ENCODE peak calls at places on chromosomes 3 and 15, in nine cellular contexts. R is globus pallidus; W is hypothalamus; L is fibroblast of the conjunctiva; J is brain microvascular endothelial cell; M is stimulated activated CD4-positive, alpha-beta T cell treated with anti-CD3 and anti-CD28 coated beads, Interleukin-15, amount 100 ng/mL, for 24 hours; E is nephron progenitor cell; F is activated T-helper 2 cell treated with anti-CD3 and anti-CD28 coated beads, Interferon-gamma antibody, Interleukin-2, Interleukin-4, amounts not matched to agents 10 μg/mL and 5 μg/mL and 100 μg/mL, durations not matched to agents 14 hours and 24 hours and 36 hours; H is NCI-H226. C is an unnamed sample.

GRCh38 chr15:20652914-20653313 is 111.3 kb upstream of the GOLGA6L6 start:
- DNase-seq in M (no peak), H (no peak), E (no peak), L (no peak), R (no peak), F (no peak), J (no peak), W (no peak), C (no peak)

GRCh38 chr3:131361464-131362421 is 19.8 kb upstream of the NUDT16 start:
- DNase-seq in J (no peak), H (peak; percentile 97), M (peak; percentile 36), F (no peak), L (peak; percentile 35), W (peak; percentile 24), E (peak; percentile 67), R (peak; percentile 20), C (peak; percentile 89)

GRCh38 chr3:74532446-74532845 is 82.0 kb downstream of the CNTN3 start:
- DNase-seq in R (no peak), W (no peak), L (peak; percentile 65), E (no peak), F (no peak), J (peak; percentile 49), M (no peak), H (no peak), C (no peak)

GRCh38 chr3:147705626-147706025 is 296.5 kb downstream of the ZIC1 start:
- DNase-seq in L (no peak), H (no peak), M (no peak), J (no peak), F (no peak), W (no peak), E (no peak), R (peak; percentile 37), C (peak; percentile 72)

GRCh38 chr3:177385831-177386301 is 188.6 kb upstream of the TBL1XR1 start:
- DNase-seq in L (peak; percentile 14), M (no peak), F (no peak), J (peak; percentile 20), R (no peak), W (no peak), E (no peak), H (peak; percentile 44), C (no peak)

GRCh38 chr15:32659340-32659831 is 17.9 kb downstream of the SCG5 start:
- DNase-seq in J (peak; percentile 62), E (peak; percentile 24), M (no peak), H (no peak), W (no peak), R (no peak), L (no peak), F (no peak), C (no peak)

GRCh38 chr3:188052229-188052965 is 101.6 kb upstream of the LPP start:
- DNase-seq in R (peak; percentile 100), E (peak; percentile 62), H (no peak), F (no peak), J (peak; percentile 39), L (peak; percentile 38), M (no peak), W (peak; percentile 76), C (peak; percentile 68)

GRCh38 chr15:70079831-70080230 is 17.9 kb downstream of the TLE3 start:
- DNase-seq in E (no peak), H (no peak), W (no peak), R (no peak), L (no peak), M (no peak), J (no peak), F (no peak), C (no peak)

GRCh38 chr3:150309557-150309956 is 98.5 kb upstream of the TSC22D2 start:
- DNase-seq in W (no peak), F (no peak), L (no peak), E (no peak), J (peak; percentile 54), R (no peak), H (peak; percentile 80), M (no peak), C (no peak)

GRCh38 chr15:51089041-51089440 is 5.7 kb downstream of the TNFAIP8L3 start:
- DNase-seq in W (no peak), L (no peak), R (no peak), H (no peak), E (no peak), J (no peak), M (no peak), F (no peak), C (no peak)

GRCh38 chr3:10280571-10280970 is 12.2 kb downstream of the GHRL start:
- DNase-seq in F (no peak), M (no peak), L (no peak), W (no peak), R (no peak), J (no peak), H (no peak), E (no peak), C (no peak)

GRCh38 chr3:175346573-175347356 is 487.6 kb downstream of the NAALADL2 start:
- DNase-seq in E (no peak), F (no peak), W (no peak), H (peak; percentile 91), L (peak; percentile 89), M (no peak), J (peak; percentile 92), R (peak; percentile 26), C (no peak)

GRCh38 chr3:104526901-104527401 is 839.8 kb upstream of the ALCAM start:
- DNase-seq in E (no peak), R (no peak), L (no peak), J (no peak), F (no peak), M (no peak), W (no peak), H (no peak), C (no peak)

GRCh38 chr3:133040696-133041523 is 2.7 kb downstream of the TMEM108 start:
- DNase-seq in R (peak; percentile 82), W (no peak), H (peak; percentile 29), M (peak; percentile 54), F (no peak), L (peak; percentile 42), J (peak; percentile 77), E (peak; percentile 84), C (peak; percentile 87)

C was measured in retina.